ENCODE peak calls at places on chromosomes 5 and 9, in six cellular contexts. E, W, B, F, G and T are unnamed samples.

GRCh38 chr5:40717281-40717680 is 37.6 kb downstream of the PTGER4 start:
- DNase-seq in G (no peak), E (no peak), F (no peak), W (no peak), B (no peak), T (no peak)

GRCh38 chr9:127741831-127742434 is 6.8 kb upstream of the TOR2A start:
- DNase-seq in E (peak), W (peak), G (peak), B (peak), F (no peak), T (peak)

GRCh38 chr9:123742009-123742767 is 187.7 kb downstream of the DENND1A start:
- DNase-seq in B (peak), G (peak), W (no peak), E (no peak), F (peak), T (no peak)

GRCh38 chr9:36456480-36457115 is 56.5 kb upstream of the RNF38 start:
- DNase-seq in B (no peak), F (no peak), G (no peak), E (peak), W (no peak), T (no peak)

GRCh38 chr9:132575005-132575609 is 7.3 kb upstream of the BARHL1 start:
- DNase-seq in W (peak), F (no peak), B (peak), G (peak), E (peak), T (peak)

GRCh38 chr9:19162956-19163355 is 35.7 kb upstream of the PLIN2 start:
- DNase-seq in E (no peak), W (no peak), G (no peak), B (no peak), F (no peak), T (no peak)

GRCh38 chr5:15499528-15500325 is at the start of gene FBXL7:
- DNase-seq in G (peak), W (no peak), F (peak), B (peak), E (peak), T (peak)

GRCh38 chr5:161744276-161744675 is 58.8 kb downstream of the GABRA6 start:
- DNase-seq in W (no peak), B (no peak), G (no peak), E (no peak), F (no peak), T (no peak)

GRCh38 chr9:83418283-83418682 is 119.9 kb downstream of the FRMD3 start:
- DNase-seq in B (no peak), G (no peak), W (no peak), F (no peak), E (no peak), T (no peak)

GRCh38 chr9:33676746-33677505 is 118.4 kb upstream of the PRSS3 start:
- DNase-seq in W (peak), E (peak), G (peak), F (peak), B (peak), T (peak)

GRCh38 chr9:113578877-113579269 is 115.3 kb downstream of the RGS3 start:
- DNase-seq in G (no peak), B (no peak), E (no peak), F (no peak), W (peak), T (no peak)

GRCh38 chr9:125829743-125830142 is 82.6 kb downstream of the PBX3 start:
- DNase-seq in W (no peak), B (no peak), E (no peak), G (peak), F (no peak), T (no peak)

GRCh38 chr9:131645078-131645776 is 94.6 kb downstream of the RAPGEF1 start:
- DNase-seq in E (no peak), G (no peak), W (no peak), F (no peak), B (no peak), T (no peak)

GRCh38 chr5:1140188-1140817 is 28.4 kb upstream of the SLC12A7 start:
- DNase-seq in F (no peak), B (peak), E (peak), W (peak), G (peak), T (peak)

GRCh38 chr5:176402684-176403083 is 13.7 kb downstream of the CLTB start:
- DNase-seq in F (peak), E (no peak), G (peak), B (no peak), W (no peak), T (no peak)

DNA sequence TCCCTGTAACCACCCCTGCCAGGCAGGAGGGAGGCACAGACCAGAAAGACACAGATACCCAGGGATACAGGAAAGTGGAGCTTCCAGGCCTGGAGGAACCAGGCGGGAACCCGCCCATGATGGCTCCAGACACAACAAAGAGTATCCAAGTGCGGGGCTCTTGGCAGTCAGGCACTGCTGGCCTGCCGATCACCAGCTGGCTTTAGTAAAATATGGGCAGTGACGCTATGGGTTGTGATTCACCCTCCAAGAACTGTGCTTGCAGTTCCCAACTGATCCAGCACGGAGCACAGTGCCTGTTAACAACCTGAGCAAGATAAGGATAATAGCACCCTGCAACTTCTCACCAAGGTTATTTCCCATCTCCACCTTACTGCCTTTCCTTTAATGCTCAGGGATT is 463.3 kb downstream of the IRX1 start:
- DNase-seq in B (no peak), F (no peak), E (no peak), G (no peak), W (no peak), T (no peak)
- TF ChIP-seq CTCF in B (no peak), F (no peak), E (no peak), G (no peak), W (no peak), T (no peak)

DNA sequence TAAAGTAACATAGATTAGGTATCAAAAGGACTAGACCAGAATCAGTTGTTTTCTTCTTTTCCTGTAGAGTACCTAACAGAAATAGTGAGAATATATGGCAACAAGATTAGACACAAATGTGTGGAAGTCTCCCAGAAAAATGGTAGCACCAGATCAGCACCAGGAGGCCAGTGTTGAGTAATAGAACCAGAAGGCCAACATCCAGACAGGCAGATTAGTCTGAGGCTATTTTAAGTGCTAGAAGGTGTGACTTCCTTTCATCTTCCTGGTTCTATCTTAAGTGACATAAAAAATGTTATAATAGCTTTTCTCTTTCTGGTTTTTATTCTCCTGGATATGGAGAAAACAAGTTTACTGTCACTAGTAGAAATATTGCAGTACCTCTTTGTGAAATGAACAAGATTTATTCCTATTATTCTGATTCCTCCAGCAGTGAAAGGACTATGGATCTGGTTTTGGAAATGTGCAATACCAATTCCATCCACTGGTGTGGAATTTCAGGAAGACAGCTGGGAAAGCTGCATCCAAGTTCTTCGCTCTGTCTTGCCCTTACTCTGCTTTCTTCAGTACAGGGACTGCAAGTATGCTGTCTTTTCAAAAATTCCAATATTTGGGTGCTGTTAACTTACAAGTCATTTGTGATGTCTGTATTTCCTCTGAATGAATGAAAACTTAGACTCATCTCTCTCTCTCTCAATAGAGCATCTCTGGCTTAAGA is 39.1 kb downstream of the SHLD3 start:
- DNase-seq in G (no peak), E (peak), B (no peak), W (no peak), F (no peak), T (no peak)
- TF ChIP-seq CTCF in G (peak), E (peak), B (peak), W (peak), F (peak), T (peak)

GRCh38 chr9:119959846-119960545 is 590.8 kb upstream of the BRINP1 start:
- DNase-seq in B (no peak), W (no peak), G (no peak), F (no peak), E (no peak), T (no peak)
- TF ChIP-seq CTCF in B (no peak), W (no peak), G (no peak), F (no peak), E (no peak), T (no peak)

GRCh38 chr5:65588694-65589093 is 25.6 kb downstream of the PPWD1 start:
- DNase-seq in E (no peak), B (no peak), W (no peak), G (no peak), F (no peak), T (no peak)
- TF ChIP-seq CTCF in E (no peak), B (peak), W (peak), G (no peak), F (no peak), T (no peak)

DNA sequence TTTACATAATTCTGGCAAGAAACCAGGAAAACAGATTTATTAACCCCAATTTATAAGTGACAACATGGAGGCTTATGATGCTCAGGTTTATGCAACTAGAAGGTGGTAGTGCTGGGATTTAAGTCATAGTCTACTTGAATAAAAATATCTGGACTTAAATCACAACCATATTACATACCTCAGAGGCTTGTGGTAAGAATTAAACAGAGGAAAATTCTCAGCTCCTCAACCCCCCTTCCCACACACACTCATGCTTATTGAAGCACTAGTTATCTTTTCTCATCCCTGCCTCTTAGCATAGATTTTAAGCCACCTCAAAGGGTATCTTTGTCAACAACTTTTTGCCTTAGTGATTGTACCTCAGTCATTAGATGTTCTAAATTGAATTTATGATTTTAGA is 731.0 kb downstream of the PRELID2 start:
- DNase-seq in G (no peak), W (no peak), E (no peak), B (no peak), F (no peak), T (no peak)
- TF ChIP-seq CTCF in G (no peak), W (no peak), E (no peak), B (no peak), F (no peak), T (no peak)

GRCh38 chr5:36217992-36218391 is 23.7 kb downstream of the NADK2 start:
- DNase-seq in B (no peak), W (no peak), E (no peak), G (no peak), F (no peak), T (no peak)

GRCh38 chr5:36217591-36217990 is 24.1 kb downstream of the NADK2 start:
- DNase-seq in E (no peak), W (no peak), F (no peak), G (no peak), B (no peak), T (no peak)

GRCh38 chr5:36215910-36216309 is 25.8 kb downstream of the NADK2 start:
- DNase-seq in B (no peak), W (no peak), E (no peak), G (no peak), F (no peak), T (no peak)

GRCh38 chr5:36209664-36210063 is 32.1 kb downstream of the NADK2 start:
- DNase-seq in F (no peak), B (no peak), G (no peak), E (no peak), W (no peak), T (no peak)

GRCh38 chr5:36214434-36214833 is 27.3 kb downstream of the NADK2 start:
- DNase-seq in E (no peak), F (no peak), G (no peak), B (no peak), W (no peak), T (no peak)
- TF ChIP-seq CTCF in E (no peak), F (peak), G (no peak), B (no peak), W (peak), T (no peak)

DNA sequence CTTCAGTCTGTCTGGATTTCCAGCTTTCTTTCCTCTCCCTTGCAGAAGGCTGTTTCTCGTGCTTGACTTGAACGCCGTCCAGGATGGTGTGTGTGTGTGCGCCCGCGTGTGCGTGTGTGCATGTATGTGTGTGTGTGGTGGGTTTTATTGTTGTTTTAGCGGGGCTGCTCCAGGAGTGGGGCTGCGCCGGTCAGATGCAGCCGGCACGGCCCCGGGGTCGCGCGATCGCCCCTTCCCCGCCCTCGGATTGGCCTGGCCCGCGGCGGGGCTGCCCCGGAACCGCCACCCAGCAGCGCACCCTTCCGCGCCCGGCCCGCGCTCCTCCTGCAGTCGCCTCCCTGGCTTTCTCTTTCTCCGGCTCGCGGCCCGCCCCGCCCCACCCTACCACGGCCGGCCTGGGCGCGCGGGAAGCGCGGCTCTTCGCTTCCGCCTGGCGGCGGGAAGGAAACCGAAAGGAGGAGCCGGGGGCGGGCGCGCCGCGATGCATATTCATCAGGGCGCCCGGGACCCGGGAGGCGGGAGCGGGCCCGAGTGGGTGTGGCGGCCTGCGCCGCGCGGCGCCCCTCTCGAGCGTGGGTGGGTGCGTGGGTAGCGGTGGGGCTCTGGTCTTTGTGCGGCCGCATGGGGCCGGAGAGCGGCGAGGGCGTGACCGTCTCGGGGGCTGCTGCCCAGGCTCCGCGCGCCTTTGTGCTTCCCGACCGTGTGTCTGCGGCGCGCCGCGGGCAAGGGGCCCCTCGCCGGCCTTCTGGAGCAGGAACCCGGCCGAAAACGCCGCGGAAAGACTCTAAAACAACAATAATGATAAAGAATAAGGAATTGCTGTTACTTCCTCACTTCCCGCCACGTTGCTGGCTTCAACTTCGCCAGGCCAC is 8.5 kb upstream of the NFIB start:
- DNase-seq in G (peak), F (peak), B (peak), W (peak), E (peak), T (peak)
- TF ChIP-seq CTCF in G (peak), F (peak), B (peak), W (no peak), E (peak), T (peak)

GRCh38 chr5:71697967-71698366 is 21.1 kb upstream of the CARTPT start:
- DNase-seq in B (no peak), G (peak), F (no peak), E (no peak), W (no peak), T (peak)
- TF ChIP-seq CTCF in B (peak), G (peak), F (no peak), E (peak), W (peak), T (peak)

GRCh38 chr5:170429014-170429413 is 39.8 kb upstream of the KCNMB1 start:
- DNase-seq in W (no peak), B (no peak), F (peak), G (no peak), E (no peak), T (no peak)
- TF ChIP-seq CTCF in W (peak), B (peak), F (peak), G (no peak), E (no peak), T (no peak)

GRCh38 chr9:104386020-104386419 is 118.0 kb upstream of the OR13F1 start:
- DNase-seq in G (no peak), B (no peak), F (no peak), E (no peak), W (no peak), T (no peak)

GRCh38 chr9:104388071-104388470 is 116.0 kb upstream of the OR13F1 start:
- DNase-seq in W (no peak), G (no peak), B (no peak), F (no peak), E (no peak), T (no peak)

DNA sequence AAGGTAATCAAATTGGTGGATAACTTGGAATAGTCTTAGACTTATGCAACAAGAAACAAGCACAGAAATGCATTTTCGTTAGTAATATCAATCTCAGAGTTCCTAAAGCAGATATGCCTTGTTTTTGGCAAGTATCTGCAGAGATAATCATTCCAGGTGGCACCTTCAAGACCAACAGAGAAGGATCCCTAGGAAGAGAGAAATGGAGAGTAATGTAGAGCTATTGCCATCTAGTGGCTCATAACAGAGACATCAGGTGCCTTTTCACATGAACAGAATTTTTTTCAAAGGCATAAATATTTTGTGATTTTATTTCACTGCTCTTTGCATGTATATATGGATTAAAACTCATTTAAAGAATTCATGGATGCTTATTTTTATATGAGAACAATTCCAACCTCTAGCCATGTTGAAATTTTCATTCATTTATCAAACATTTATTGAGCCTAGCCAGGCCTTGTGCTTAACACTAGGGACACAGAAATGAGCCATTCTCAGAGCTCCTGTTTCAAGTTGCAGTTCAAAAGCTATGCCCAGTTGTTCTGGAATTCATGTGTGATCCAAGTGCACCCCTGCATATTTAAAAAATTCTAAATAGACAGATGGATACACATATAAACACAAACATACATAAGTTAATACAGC is 117.5 kb upstream of the OR13F1 start:
- DNase-seq in W (no peak), F (no peak), B (no peak), E (no peak), G (no peak), T (no peak)
- TF ChIP-seq CTCF in W (peak), F (peak), B (peak), E (peak), G (peak), T (peak)